ENCODE peak calls at places on chromosomes 1 and 21, in seven cellular contexts. F is NCI-H345; B is stimulated activated naive CD4-positive, alpha-beta T cell; Z is neural crest cell; D is stimulated activated CD8-positive, alpha-beta memory T cell treated with anti-CD3 and anti-CD28 coated beads, Interleukin-15, amount 100 ng/mL, for 4 hours; Q is type B pancreatic cell; U is NK-92 treated with Interleukin-12 subunit alpha and Interleukin-12 subunit beta, amount 100 ng/mL, for 24 hours. Y is an unnamed sample.

GRCh38 chr1:224482619-224483018 is 48.0 kb upstream of the WDR26 start:
- DNase-seq in Q (no peak), F (no peak), D (no peak), B (no peak), Z (no peak), U (no peak), Y (no peak)

GRCh38 chr1:170885551-170885950 is 49.8 kb upstream of the MROH9 start:
- DNase-seq in Z (no peak), B (no peak), Q (no peak), F (no peak), U (no peak), D (no peak), Y (no peak)

GRCh38 chr1:234125283-234125682 is 220.8 kb downstream of the SLC35F3 start:
- DNase-seq in Z (peak; percentile 59), F (peak; percentile 20), U (peak; percentile 11), Q (no peak), D (no peak), B (no peak), Y (peak; percentile 52)

GRCh38 chr1:27044613-27045091 is 32.0 kb upstream of the TENT5B start:
- DNase-seq in F (peak; percentile 86), B (peak; percentile 88), Z (peak; percentile 99), U (peak; percentile 54), Q (peak; percentile 93), D (peak; percentile 74), Y (peak; percentile 92)

GRCh38 chr1:233868461-233868860 is 36.0 kb upstream of the SLC35F3 start:
- DNase-seq in F (no peak), B (no peak), D (no peak), Q (no peak), Z (no peak), U (no peak), Y (no peak)

GRCh38 chr1:37794372-37795339 is 1.0 kb downstream of the MANEAL start:
- DNase-seq in Z (no peak), D (no peak), U (no peak), B (no peak), Q (no peak), F (no peak), Y (no peak)

GRCh38 chr1:98323906-98324358 is 337.6 kb upstream of the SNX7 start:
- DNase-seq in D (no peak), Z (no peak), F (no peak), U (peak; percentile 39), Q (no peak), B (no peak), Y (no peak)

GRCh38 chr1:54174106-54174505 is 21.3 kb upstream of the CDCP2 start:
- DNase-seq in Z (no peak), F (no peak), D (no peak), B (no peak), Q (no peak), U (no peak), Y (no peak)

GRCh38 chr1:2590233-2591141 is 3.9 kb downstream of the PRXL2B start:
- DNase-seq in B (no peak), Z (no peak), F (no peak), Q (no peak), U (no peak), D (no peak), Y (no peak)

GRCh38 chr1:230823421-230823820 is 44.9 kb downstream of the C1orf198 start:
- DNase-seq in Z (no peak), D (no peak), U (no peak), F (no peak), Q (peak; percentile 29), B (no peak), Y (no peak)

GRCh38 chr21:26850116-26850643 is 5.0 kb upstream of the ADAMTS1 start:
- DNase-seq in B (no peak), F (peak; percentile 27), U (no peak), D (no peak), Z (no peak), Q (no peak), Y (no peak)

GRCh38 chr1:230985711-230986110 is 6.8 kb downstream of the ARV1 start:
- DNase-seq in B (no peak), Q (no peak), Z (no peak), U (no peak), D (no peak), F (no peak), Y (no peak)

GRCh38 chr21:17476006-17476405 is 36.8 kb upstream of the CXADR start:
- DNase-seq in U (no peak), Z (no peak), B (no peak), D (no peak), F (no peak), Q (no peak), Y (no peak)

GRCh38 chr1:6148497-6149241 is 31.5 kb downstream of the CHD5 start:
- DNase-seq in U (no peak), F (no peak), B (peak; percentile 56), Z (peak; percentile 58), D (peak; percentile 34), Q (peak; percentile 86), Y (peak; percentile 53)

GRCh38 chr1:114479134-114479533 is 31.9 kb downstream of the TRIM33 start:
- DNase-seq in Q (no peak), B (no peak), F (no peak), D (no peak), Z (no peak), U (no peak), Y (no peak)